ENCODE peak calls at places on chromosomes 6 and 20, in nine cellular contexts. F is T-helper 17 cell; G is iris pigment epithelial cell; K is psoas muscle; D is OCI-LY7; Z is hypothalamus; E is lower lobe of right lung; A is activated T-helper 1 cell treated with anti-CD3 and anti-CD28 coated beads, Interleukin-2, amount 50 U/mL, for 16 hours; U is body of pancreas. L is an unnamed sample.

GRCh38 chr20:43662943-43663655 is 3.8 kb upstream of the MYBL2 start:
- DNase-seq in K (no peak), U (no peak), Z (no peak), A (no peak), E (no peak), G (peak), F (no peak), D (no peak), L (no peak)

GRCh38 chr20:300345-300744 is 3.0 kb downstream of the ZCCHC3 start:
- DNase-seq in U (no peak), F (no peak), G (no peak), E (no peak), A (no peak), Z (no peak), D (peak), K (no peak), L (no peak)

GRCh38 chr20:21583486-21584168 is 69.8 kb upstream of the NKX2-2 start:
- DNase-seq in Z (no peak), G (no peak), F (no peak), K (no peak), U (no peak), A (no peak), E (no peak), D (no peak), L (no peak)

GRCh38 chr20:16615199-16615598 is 42.0 kb upstream of the KIF16B start:
- DNase-seq in Z (no peak), U (peak), F (no peak), D (no peak), G (peak), A (no peak), E (no peak), K (no peak), L (no peak)

GRCh38 chr6:88561974-88562736 is 396.0 kb upstream of the CNR1 start:
- DNase-seq in D (no peak), E (no peak), G (no peak), U (no peak), K (no peak), A (no peak), Z (peak), F (no peak), L (no peak)

GRCh38 chr6:12735786-12736185 is 19.2 kb downstream of the PHACTR1 start:
- DNase-seq in D (no peak), E (no peak), K (no peak), G (no peak), F (no peak), U (no peak), Z (no peak), A (no peak), L (no peak)

GRCh38 chr6:10643214-10643641 is 51.2 kb downstream of the C6orf52 start:
- DNase-seq in K (no peak), F (no peak), E (no peak), D (peak), Z (no peak), U (no peak), A (no peak), G (no peak), L (no peak)

GRCh38 chr20:3068075-3068474 is 3.3 kb upstream of the OXT start:
- DNase-seq in G (no peak), E (no peak), U (no peak), K (no peak), D (no peak), F (no peak), A (no peak), Z (no peak), L (no peak)

GRCh38 chr6:166679566-166679965 is 52.5 kb upstream of the RPS6KA2 start:
- DNase-seq in G (no peak), E (no peak), Z (no peak), D (no peak), F (no peak), A (no peak), K (no peak), U (no peak), L (no peak)

GRCh38 chr6:53629862-53630532 is 35.6 kb downstream of the KLHL31 start:
- DNase-seq in U (no peak), Z (no peak), K (no peak), G (no peak), D (no peak), F (no peak), E (no peak), A (no peak), L (no peak)

GRCh38 chr6:126880926-126881325 is 237.5 kb upstream of the RSPO3 start:
- DNase-seq in Z (no peak), K (no peak), G (no peak), A (no peak), E (no peak), D (no peak), F (no peak), U (no peak), L (no peak)

L was measured in gastrocnemius medialis.